ENCODE peak calls at places on chromosomes 12 and 14, in eight cellular contexts. L is RWPE1; G is psoas muscle; H is H54; V is fibroblast of the aortic adventitia; Y is MM.1S; M is effector CD4-positive, alpha-beta T cell; W is effector memory CD8-positive, alpha-beta T cell. K is an unnamed sample.

GRCh38 chr14:54209501-54210231 is 187.1 kb upstream of the CDKN3 start:
- DNase-seq in L (no peak), G (no peak), H (no peak), V (peak), Y (no peak), M (no peak), W (no peak), K (no peak)

GRCh38 chr12:26938660-26939185 is 453 bp downstream of the FGFR1OP2 start:
- DNase-seq in L (peak), G (no peak), H (peak), V (no peak), Y (peak), M (peak), W (no peak), K (no peak)

GRCh38 chr12:108337235-108338223 is 1.6 kb downstream of the CMKLR1 start:
- DNase-seq in L (peak), G (no peak), H (peak), V (no peak), Y (peak), M (no peak), W (peak), K (no peak)

GRCh38 chr12:116604883-116605641 is 45.9 kb downstream of the MAP1LC3B2 start:
- DNase-seq in L (no peak), G (no peak), H (no peak), V (peak), Y (no peak), M (no peak), W (no peak), K (no peak)

GRCh38 chr12:54388214-54389138 is 3.9 kb upstream of the ZNF385A start:
- DNase-seq in L (no peak), G (no peak), H (no peak), V (no peak), Y (no peak), M (no peak), W (no peak), K (no peak)

GRCh38 chr12:57611116-57611809 is at the start of gene ARHGEF25:
- DNase-seq in L (peak), G (peak), H (peak), V (peak), Y (peak), M (peak), W (no peak), K (peak)

GRCh38 chr12:8078400-8078799 is 3.7 kb upstream of the NECAP1 start:
- DNase-seq in L (peak), G (no peak), H (no peak), V (peak), Y (peak), M (peak), W (peak), K (no peak)

GRCh38 chr14:92917041-92917940 is 5.7 kb upstream of the CHGA start:
- DNase-seq in L (no peak), G (no peak), H (no peak), V (no peak), Y (no peak), M (no peak), W (no peak), K (no peak)

GRCh38 chr12:117040496-117040895 is 58.7 kb downstream of the TESC start:
- DNase-seq in L (no peak), G (no peak), H (no peak), V (no peak), Y (no peak), M (no peak), W (no peak), K (no peak)

GRCh38 chr14:97410667-97411286 is 613.6 kb downstream of the VRK1 start:
- DNase-seq in L (no peak), G (no peak), H (no peak), V (no peak), Y (no peak), M (no peak), W (no peak), K (no peak)

GRCh38 chr12:24854017-24854416 is 94.9 kb downstream of the BCAT1 start:
- DNase-seq in L (no peak), G (no peak), H (no peak), V (no peak), Y (no peak), M (no peak), W (no peak), K (no peak)

GRCh38 chr12:11497995-11498394 is 102.6 kb upstream of the PRB2 start:
- DNase-seq in L (no peak), G (no peak), H (no peak), V (no peak), Y (no peak), M (no peak), W (no peak), K (no peak)

GRCh38 chr12:27841392-27841882 is 61.4 kb upstream of the MANSC4 start:
- DNase-seq in L (no peak), G (no peak), H (no peak), V (no peak), Y (no peak), M (no peak), W (no peak), K (no peak)

GRCh38 chr12:88411689-88412088 is 168.6 kb downstream of the KITLG start:
- DNase-seq in L (no peak), G (no peak), H (no peak), V (peak), Y (no peak), M (no peak), W (no peak), K (no peak)

GRCh38 chr12:74581439-74581838 is 43.8 kb downstream of the ATXN7L3B start:
- DNase-seq in L (no peak), G (no peak), H (no peak), V (no peak), Y (no peak), M (no peak), W (no peak), K (no peak)

GRCh38 chr14:100617715-100618693 is 30.8 kb upstream of the BEGAIN start:
- DNase-seq in L (no peak), G (no peak), H (no peak), V (peak), Y (no peak), M (no peak), W (no peak), K (peak)

GRCh38 chr14:100857923-100858837 is 32.3 kb downstream of the MEG3 start:
- DNase-seq in L (no peak), G (no peak), H (no peak), V (no peak), Y (no peak), M (no peak), W (no peak), K (no peak)

GRCh38 chr12:123958462-123958861 is 14.2 kb downstream of the CCDC92 start:
- DNase-seq in L (no peak), G (no peak), H (no peak), V (no peak), Y (no peak), M (no peak), W (no peak), K (no peak)

GRCh38 chr12:83896416-83896815 is 1016.2 kb downstream of the SLC6A15 start:
- DNase-seq in L (no peak), G (no peak), H (no peak), V (no peak), Y (no peak), M (no peak), W (no peak), K (no peak)

GRCh38 chr14:58923751-58924405 is 264.6 kb upstream of the DAAM1 start:
- DNase-seq in L (no peak), G (no peak), H (no peak), V (no peak), Y (no peak), M (no peak), W (no peak), K (no peak)

GRCh38 chr12:6827982-6828670 is at the start of gene P3H3:
- DNase-seq in L (no peak), G (peak), H (peak), V (peak), Y (no peak), M (no peak), W (no peak), K (peak)

GRCh38 chr12:44317651-44318126 is 481.8 kb downstream of the TMEM117 start:
- DNase-seq in L (no peak), G (no peak), H (no peak), V (peak), Y (peak), M (no peak), W (no peak), K (no peak)

GRCh38 chr14:73208390-73208789 is 28.9 kb upstream of the PAPLN start:
- DNase-seq in L (no peak), G (no peak), H (no peak), V (no peak), Y (no peak), M (no peak), W (no peak), K (no peak)

GRCh38 chr12:26113194-26113654 is 11.6 kb downstream of the BHLHE41 start:
- DNase-seq in L (no peak), G (no peak), H (no peak), V (peak), Y (peak), M (no peak), W (no peak), K (no peak)

GRCh38 chr14:106681161-106681955 is 1155.0 kb downstream of the TMEM121 start:
- DNase-seq in L (no peak), G (no peak), H (no peak), V (no peak), Y (no peak), M (no peak), W (no peak), K (no peak)

GRCh38 chr12:47236109-47236714 is 156.5 kb upstream of the AMIGO2 start:
- DNase-seq in L (peak), G (no peak), H (peak), V (peak), Y (no peak), M (no peak), W (no peak), K (no peak)

GRCh38 chr14:72644758-72645489 is 249.0 kb downstream of the DPF3 start:
- DNase-seq in L (no peak), G (no peak), H (no peak), V (no peak), Y (no peak), M (no peak), W (no peak), K (no peak)

K was measured in pancreas.